ENCODE peak calls at places on chromosome 1, in four cellular contexts. V is amniotic stem cell; A is stimulated activated CD4-positive, alpha-beta T cell treated with anti-CD3 and anti-CD28 coated beads, Interleukin-15, amount 100 ng/mL, for 1 hour; Y is activated CD4-positive, alpha-beta T cell treated with anti-CD3 and anti-CD28 coated beads for 36 hours. F is an unnamed sample.

GRCh38 chr1:37558411-37558810 is 1.7 kb downstream of the DNALI1 start:
- DNase-seq in A (no peak), Y (no peak), V (no peak), F (no peak)

GRCh38 chr1:17433261-17433660 is 6.2 kb downstream of the RCC2 start:
- DNase-seq in A (no peak), V (no peak), Y (no peak), F (no peak)

GRCh38 chr1:151596166-151596933 is 15.5 kb upstream of the SNX27 start:
- DNase-seq in Y (no peak), V (no peak), A (no peak), F (no peak)

GRCh38 chr1:115288799-115289198 is 49.2 kb downstream of the NGF start:
- DNase-seq in V (no peak), A (no peak), Y (no peak), F (no peak)

GRCh38 chr1:163395767-163396166 is 74.0 kb downstream of the NUF2 start:
- DNase-seq in A (no peak), V (no peak), Y (no peak), F (no peak)

GRCh38 chr1:87730274-87731222 is 401.9 kb downstream of the LMO4 start:
- DNase-seq in A (no peak), Y (no peak), V (no peak), F (no peak)

GRCh38 chr1:214549604-214550338 is 1.6 kb downstream of the PTPN14 start:
- DNase-seq in Y (no peak), V (no peak), A (no peak), F (no peak)

GRCh38 chr1:11168731-11169130 is 20.4 kb upstream of the ANGPTL7 start:
- DNase-seq in V (no peak), Y (no peak), A (no peak), F (no peak)

GRCh38 chr1:44524655-44525530 is 119.8 kb downstream of the RNF220 start:
- DNase-seq in V (no peak), A (no peak), Y (no peak), F (no peak)

GRCh38 chr1:65209005-65209885 is 61.2 kb downstream of the AK4 start:
- DNase-seq in V (peak), A (no peak), Y (peak), F (no peak)

GRCh38 chr1:211476200-211476849 is 15.6 kb downstream of the RD3 start:
- DNase-seq in V (peak), Y (peak), A (peak), F (no peak)

GRCh38 chr1:58652351-58653184 is 47.3 kb downstream of the MYSM1 start:
- DNase-seq in V (peak), A (no peak), Y (peak), F (no peak)

GRCh38 chr1:20719261-20719660 is 1.5 kb upstream of the KIF17 start:
- DNase-seq in V (no peak), A (no peak), Y (no peak), F (no peak)

GRCh38 chr1:43799656-43800629 is 92.6 kb downstream of the ST3GAL3 start:
- DNase-seq in V (no peak), Y (peak), A (no peak), F (no peak)